ENCODE peak calls at places on chromosome 4, in five cellular contexts. One of them, this sample, is unnamed.

GRCh38 chr4:118835896-118836762 is at the start of gene SEC24D:
- DNase-seq in stimulated activated CD8-positive, alpha-beta memory T cell treated with anti-CD3 and anti-CD28 coated beads, Interleukin-15, amount 100 ng/mL, for 24 hours: peak
- DNase-seq in spleen: peak
- DNase-seq in naive thymus-derived CD8-positive, alpha-beta T cell: peak
- DNase-seq in activated T-cell treated with anti-CD3 and anti-CD28 coated beads for 24 hours: peak
- DNase-seq in this sample: peak

GRCh38 chr4:101420661-101421060 is 73.3 kb upstream of the PPP3CA start:
- DNase-seq in naive thymus-derived CD8-positive, alpha-beta T cell: no peak
- DNase-seq in stimulated activated CD8-positive, alpha-beta memory T cell treated with anti-CD3 and anti-CD28 coated beads, Interleukin-15, amount 100 ng/mL, for 24 hours: no peak
- DNase-seq in spleen: no peak
- DNase-seq in activated T-cell treated with anti-CD3 and anti-CD28 coated beads for 24 hours: no peak
- DNase-seq in this sample: no peak

GRCh38 chr4:158481811-158482210 is 39.9 kb upstream of the RXFP1 start:
- DNase-seq in activated T-cell treated with anti-CD3 and anti-CD28 coated beads for 24 hours: no peak
- DNase-seq in naive thymus-derived CD8-positive, alpha-beta T cell: no peak
- DNase-seq in stimulated activated CD8-positive, alpha-beta memory T cell treated with anti-CD3 and anti-CD28 coated beads, Interleukin-15, amount 100 ng/mL, for 24 hours: no peak
- DNase-seq in spleen: no peak
- DNase-seq in this sample: no peak

GRCh38 chr4:60485279-60485678 is 714.8 kb upstream of the ADGRL3 start:
- DNase-seq in stimulated activated CD8-positive, alpha-beta memory T cell treated with anti-CD3 and anti-CD28 coated beads, Interleukin-15, amount 100 ng/mL, for 24 hours: no peak
- DNase-seq in spleen: no peak
- DNase-seq in naive thymus-derived CD8-positive, alpha-beta T cell: no peak
- DNase-seq in activated T-cell treated with anti-CD3 and anti-CD28 coated beads for 24 hours: no peak
- DNase-seq in this sample: no peak

GRCh38 chr4:159655547-159655946 is 552.7 kb downstream of the RAPGEF2 start:
- DNase-seq in naive thymus-derived CD8-positive, alpha-beta T cell: no peak
- DNase-seq in activated T-cell treated with anti-CD3 and anti-CD28 coated beads for 24 hours: no peak
- DNase-seq in stimulated activated CD8-positive, alpha-beta memory T cell treated with anti-CD3 and anti-CD28 coated beads, Interleukin-15, amount 100 ng/mL, for 24 hours: no peak
- DNase-seq in spleen: no peak
- DNase-seq in this sample: no peak

GRCh38 chr4:7892212-7893019 is 47.2 kb downstream of the AFAP1 start:
- DNase-seq in naive thymus-derived CD8-positive, alpha-beta T cell: no peak
- DNase-seq in activated T-cell treated with anti-CD3 and anti-CD28 coated beads for 24 hours: no peak
- DNase-seq in stimulated activated CD8-positive, alpha-beta memory T cell treated with anti-CD3 and anti-CD28 coated beads, Interleukin-15, amount 100 ng/mL, for 24 hours: no peak
- DNase-seq in spleen: no peak
- DNase-seq in this sample: no peak

GRCh38 chr4:153573881-153574807 is 108.0 kb downstream of the TMEM131L start:
- DNase-seq in spleen: peak
- DNase-seq in activated T-cell treated with anti-CD3 and anti-CD28 coated beads for 24 hours: peak
- DNase-seq in naive thymus-derived CD8-positive, alpha-beta T cell: peak
- DNase-seq in stimulated activated CD8-positive, alpha-beta memory T cell treated with anti-CD3 and anti-CD28 coated beads, Interleukin-15, amount 100 ng/mL, for 24 hours: no peak
- DNase-seq in this sample: peak

GRCh38 chr4:74474345-74475099 is 29.6 kb downstream of the AREG start:
- DNase-seq in naive thymus-derived CD8-positive, alpha-beta T cell: no peak
- DNase-seq in activated T-cell treated with anti-CD3 and anti-CD28 coated beads for 24 hours: no peak
- DNase-seq in stimulated activated CD8-positive, alpha-beta memory T cell treated with anti-CD3 and anti-CD28 coated beads, Interleukin-15, amount 100 ng/mL, for 24 hours: no peak
- DNase-seq in spleen: no peak
- DNase-seq in this sample: no peak

GRCh38 chr4:111630705-111631104 is 514.5 kb upstream of the FAM241A start:
- DNase-seq in naive thymus-derived CD8-positive, alpha-beta T cell: no peak
- DNase-seq in spleen: no peak
- DNase-seq in activated T-cell treated with anti-CD3 and anti-CD28 coated beads for 24 hours: no peak
- DNase-seq in stimulated activated CD8-positive, alpha-beta memory T cell treated with anti-CD3 and anti-CD28 coated beads, Interleukin-15, amount 100 ng/mL, for 24 hours: no peak
- DNase-seq in this sample: no peak

GRCh38 chr4:15495621-15496020 is 25.9 kb downstream of the CC2D2A start:
- DNase-seq in naive thymus-derived CD8-positive, alpha-beta T cell: no peak
- DNase-seq in spleen: no peak
- DNase-seq in activated T-cell treated with anti-CD3 and anti-CD28 coated beads for 24 hours: no peak
- DNase-seq in stimulated activated CD8-positive, alpha-beta memory T cell treated with anti-CD3 and anti-CD28 coated beads, Interleukin-15, amount 100 ng/mL, for 24 hours: no peak
- DNase-seq in this sample: no peak

GRCh38 chr4:136763844-136764446 is 768.3 kb downstream of the PCDH18 start:
- DNase-seq in activated T-cell treated with anti-CD3 and anti-CD28 coated beads for 24 hours: no peak
- DNase-seq in spleen: no peak
- DNase-seq in stimulated activated CD8-positive, alpha-beta memory T cell treated with anti-CD3 and anti-CD28 coated beads, Interleukin-15, amount 100 ng/mL, for 24 hours: no peak
- DNase-seq in naive thymus-derived CD8-positive, alpha-beta T cell: no peak
- DNase-seq in this sample: no peak

GRCh38 chr4:16259531-16260246 is 33.4 kb upstream of the TAPT1 start:
- DNase-seq in activated T-cell treated with anti-CD3 and anti-CD28 coated beads for 24 hours: peak
- DNase-seq in stimulated activated CD8-positive, alpha-beta memory T cell treated with anti-CD3 and anti-CD28 coated beads, Interleukin-15, amount 100 ng/mL, for 24 hours: no peak
- DNase-seq in naive thymus-derived CD8-positive, alpha-beta T cell: no peak
- DNase-seq in spleen: no peak
- DNase-seq in this sample: no peak

This sample was measured in Jurkat, Clone E6-1.